ENCODE peak calls at places on chromosomes 1 and 21, in ten cellular contexts. Z is aorta, S is psoas muscle, L is GM06990, Y is heart right ventricle, X is body of pancreas, T is Panc1, I is colonic mucosa, M is mesendoderm, F is GM23248. B is an unnamed sample. For H3K36me3, the result is how much of the 10 kb centered on the place peaks cover.

GRCh38 chr1:36542962-36543515 is 60.3 kb upstream of the CSF3R start:
- DNase-seq in Z (no peak), S (no peak), L (no peak), Y (no peak), X (no peak), T (no peak), I (no peak), M (peak), F (no peak), B (no peak)

GRCh38 chr1:225866061-225866844 is 15.9 kb downstream of the TMEM63A start:
- DNase-seq in Z (no peak), S (peak), L (no peak), Y (no peak), X (no peak), T (no peak), I (no peak), M (no peak), F (peak), B (no peak)

GRCh38 chr21:43938751-43939442 is 73.2 kb upstream of the TRAPPC10 start:
- DNase-seq in Z (peak), S (peak), L (peak), Y (peak), X (peak), T (peak), I (peak), M (peak), F (peak), B (peak)

GRCh38 chr1:43505077-43505780 is 25.5 kb upstream of the PTPRF start:
- DNase-seq in Z (no peak), S (no peak), L (no peak), Y (no peak), X (no peak), T (no peak), I (no peak), M (no peak), F (no peak), B (no peak)

GRCh38 chr1:16178596-16179497 is 23.0 kb upstream of the EPHA2 start:
- DNase-seq in Z (no peak), S (no peak), L (no peak), Y (no peak), X (no peak), T (no peak), I (peak), M (peak), F (no peak), B (no peak)

GRCh38 chr1:162285149-162285561 is 91.5 kb downstream of the SPATA46 start:
- DNase-seq in Z (no peak), S (no peak), L (no peak), Y (peak), X (peak), T (no peak), I (peak), M (peak), F (no peak), B (peak)

GRCh38 chr1:4915159-4915558 is 260.8 kb downstream of the AJAP1 start:
- DNase-seq in Z (no peak), S (no peak), L (no peak), Y (no peak), X (no peak), T (no peak), I (no peak), M (no peak), F (no peak), B (no peak)

GRCh38 chr21:27164208-27165172 is 197.6 kb upstream of the ADAMTS5 start:
- DNase-seq in Z (no peak), S (no peak), L (no peak), Y (no peak), X (no peak), T (no peak), I (no peak), M (no peak), F (no peak), B (no peak)

GRCh38 chr1:204383163-204383904 is 23.6 kb upstream of the PLEKHA6 start:
- DNase-seq in Z (no peak), S (no peak), L (no peak), Y (no peak), X (no peak), T (no peak), I (no peak), M (no peak), F (no peak), B (no peak)

GRCh38 chr21:34204481-34205439 is 131.4 kb downstream of the MRPS6 start:
- DNase-seq in Z (no peak), S (no peak), L (no peak), Y (no peak), X (no peak), T (no peak), I (no peak), M (no peak), F (no peak), B (peak)

GRCh38 chr1:42179275-42179674 is 14.7 kb upstream of the GUCA2A start:
- DNase-seq in Z (no peak), S (no peak), L (no peak), Y (no peak), X (no peak), T (no peak), I (no peak), M (no peak), F (peak), B (no peak)

GRCh38 chr21:35323947-35324346 is 274.8 kb upstream of the RUNX1 start:
- DNase-seq in Z (no peak), S (no peak), L (no peak), Y (no peak), X (no peak), T (no peak), I (peak), M (no peak), F (peak), B (no peak)

GRCh38 chr1:100699744-100700143 is 19.8 kb upstream of the VCAM1 start:
- DNase-seq in Z (no peak), S (no peak), L (no peak), Y (no peak), X (no peak), T (no peak), I (no peak), M (no peak), F (peak), B (no peak)

GRCh38 chr1:154272999-154273563 is 652 bp downstream of the HAX1 start:
- DNase-seq in Z (no peak), S (no peak), L (no peak), Y (no peak), X (no peak), T (no peak), I (no peak), M (no peak), F (peak), B (no peak)

GRCh38 chr1:45713711-45714110 is 25.7 kb downstream of the TMEM69 start:
- DNase-seq in Z (no peak), S (no peak), L (no peak), Y (no peak), X (no peak), T (no peak), I (no peak), M (no peak), F (no peak), B (no peak)

GRCh38 chr1:81600878-81601658 is 199.7 kb upstream of the ADGRL2 start:
- DNase-seq in Z (no peak), S (no peak), L (no peak), Y (no peak), X (no peak), T (no peak), I (no peak), M (peak), F (no peak), B (no peak)

GRCh38 chr1:117821782-117822447 is 107.5 kb downstream of the GDAP2 start:
- DNase-seq in Z (no peak), S (no peak), L (no peak), Y (no peak), X (peak), T (peak), I (no peak), M (peak), F (peak), B (peak)

GRCh38 chr1:23537296-23537993 is 6.4 kb upstream of the E2F2 start:
- DNase-seq in Z (no peak), S (peak), L (no peak), Y (no peak), X (no peak), T (no peak), I (no peak), M (no peak), F (peak), B (no peak)

GRCh38 chr1:184483101-184483813 is 96.4 kb downstream of the C1orf21 start:
- DNase-seq in Z (no peak), S (peak), L (no peak), Y (no peak), X (peak), T (no peak), I (no peak), M (no peak), F (peak), B (peak)

GRCh38 chr21:19123053-19123452 is 719.5 kb upstream of the TMPRSS15 start:
- DNase-seq in Z (no peak), S (no peak), L (no peak), Y (no peak), X (no peak), T (no peak), I (no peak), M (no peak), F (no peak), B (no peak)

GRCh38 chr1:84997667-84998600 is 1.0 kb upstream of the MCOLN2 start:
- DNase-seq in Z (no peak), S (no peak), L (peak), Y (peak), X (no peak), T (no peak), I (peak), M (peak), F (peak), B (peak)

GRCh38 chr1:32538887-32539583 is at the start of gene ZBTB8A:
- DNase-seq in Z (peak), S (peak), L (peak), Y (peak), X (peak), T (peak), I (peak), M (peak), F (peak), B (peak)

GRCh38 chr1:16204634-16205332 is 7.7 kb downstream of the ARHGEF19 start:
- DNase-seq in Z (no peak), S (no peak), L (no peak), Y (no peak), X (peak), T (no peak), I (peak), M (peak), F (peak), B (no peak)

GRCh38 chr1:151968058-151968457 is 25.6 kb downstream of the S100A10 start:
- DNase-seq in Z (no peak), S (no peak), L (no peak), Y (no peak), X (no peak), T (no peak), I (peak), M (peak), F (peak), B (peak)

GRCh38 chr21:37628362-37628761 is 261.8 kb downstream of the DYRK1A start:
- DNase-seq in Z (no peak), S (no peak), L (no peak), Y (no peak), X (no peak), T (no peak), I (no peak), M (no peak), F (no peak), B (no peak)

GRCh38 chr1:24186711-24186992 is 437 bp downstream of the IFNLR1 start:
- DNase-seq in Z (no peak), S (no peak), L (no peak), Y (no peak), X (no peak), T (no peak), I (no peak), M (no peak), F (no peak), B (no peak)

GRCh38 chr1:44033041-44033575 is 1.8 kb upstream of the SLC6A9 start:
- DNase-seq in Z (peak), S (no peak), L (no peak), Y (no peak), X (no peak), T (no peak), I (no peak), M (no peak), F (no peak), B (no peak)

GRCh38 chr1:156664949-156665411 is 12.2 kb downstream of the NES start:
- DNase-seq in Z (peak), S (peak), L (peak), Y (peak), X (no peak), T (no peak), I (peak), M (peak), F (peak), B (no peak)

GRCh38 chr21:43866233-43866632 is 1.2 kb downstream of the AGPAT3 start:
- DNase-seq in Z (peak), S (peak), L (peak), Y (peak), X (peak), T (no peak), I (peak), M (no peak), F (peak), B (peak)

GRCh38 chr1:162822391-162823200 is 32.1 kb downstream of the HSD17B7 start:
- DNase-seq in Z (peak), S (no peak), L (no peak), Y (peak), X (peak), T (no peak), I (no peak), M (peak), F (peak), B (no peak)

GRCh38 chr1:180973360-180973759 is 49.3 kb downstream of the STX6 start:
- DNase-seq in Z (no peak), S (no peak), L (no peak), Y (no peak), X (no peak), T (no peak), I (no peak), M (no peak), F (no peak), B (no peak)

GRCh38 chr1:60621524-60621923 is 460.8 kb upstream of the NFIA start:
- DNase-seq in Z (no peak), S (no peak), L (no peak), Y (peak), X (no peak), T (no peak), I (no peak), M (no peak), F (no peak), B (no peak)

GRCh38 chr1:3481836-3482589 is 27.5 kb downstream of the ARHGEF16 start:
- DNase-seq in Z (no peak), S (no peak), L (no peak), Y (no peak), X (no peak), T (peak), I (no peak), M (peak), F (peak), B (peak)

GRCh38 chr1:92949937-92950817 is 11.1 kb downstream of the DIPK1A start:
- DNase-seq in Z (no peak), S (no peak), L (no peak), Y (no peak), X (no peak), T (no peak), I (no peak), M (peak), F (peak), B (peak)

GRCh38 chr1:26761217-26761616 is 26.5 kb upstream of the PIGV start:
- DNase-seq in Z (no peak), S (no peak), L (no peak), Y (no peak), X (no peak), T (no peak), I (no peak), M (peak), F (no peak), B (no peak)

GRCh38 chr1:26758358-26758757 is 29.4 kb upstream of the PIGV start:
- DNase-seq in Z (no peak), S (no peak), L (no peak), Y (no peak), X (no peak), T (no peak), I (no peak), M (no peak), F (no peak), B (no peak)

GRCh38 chr1:26754086-26754874 is 33.5 kb upstream of the PIGV start:
- DNase-seq in Z (no peak), S (no peak), L (no peak), Y (no peak), X (no peak), T (no peak), I (no peak), M (no peak), F (no peak), B (peak)

DNA sequence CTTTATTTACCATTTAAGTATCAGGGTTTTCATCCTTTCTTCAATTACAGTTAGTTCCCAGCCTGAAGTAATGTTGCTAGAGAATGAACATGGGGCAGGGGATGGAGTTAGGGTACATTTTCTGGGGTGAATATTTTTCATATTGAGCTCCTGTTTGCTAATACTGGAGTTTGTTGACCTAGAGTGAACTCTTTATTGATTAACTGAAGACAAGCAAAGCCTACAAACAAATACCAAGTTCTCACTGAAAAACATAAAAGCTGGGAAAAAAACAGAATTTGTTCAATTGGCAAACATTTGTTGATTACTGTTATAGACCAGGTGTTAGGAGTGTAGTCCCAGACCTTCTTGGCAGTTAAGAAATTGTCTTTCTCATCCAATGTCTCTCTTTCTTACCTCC is 28.2 kb upstream of the PIGV start:
- DNase-seq in Z (no peak), S (no peak), L (no peak), Y (no peak), X (no peak), T (no peak), I (no peak), M (no peak), F (no peak), B (no peak)
- H3K36me3 ChIP-seq in Z (under half), S (under half), L (under half), Y (under half), X (under half), T (under half), I (under half), M (under half), F (under half), B (under half)

GRCh38 chr1:9596419-9597123 is 7.9 kb downstream of the TMEM201 start:
- DNase-seq in Z (peak), S (no peak), L (no peak), Y (no peak), X (no peak), T (no peak), I (no peak), M (no peak), F (peak), B (no peak)
- H3K36me3 ChIP-seq in Z (under half), S (under half), L (under half), Y (under half), X (under half), T (under half), I (under half), M (under half), F (under half), B (under half)

GRCh38 chr1:1092890-1093609 is 18.9 kb upstream of the RNF223 start:
- DNase-seq in Z (no peak), S (no peak), L (no peak), Y (no peak), X (no peak), T (no peak), I (no peak), M (no peak), F (no peak), B (no peak)

GRCh38 chr1:1089731-1090423 is 15.8 kb upstream of the RNF223 start:
- DNase-seq in Z (peak), S (no peak), L (no peak), Y (no peak), X (no peak), T (no peak), I (no peak), M (no peak), F (no peak), B (no peak)

GRCh38 chr1:1090424-1091343 is 16.6 kb upstream of the RNF223 start:
- DNase-seq in Z (peak), S (no peak), L (no peak), Y (no peak), X (no peak), T (no peak), I (no peak), M (no peak), F (no peak), B (no peak)

GRCh38 chr1:1092149-1092855 is 18.2 kb upstream of the RNF223 start:
- DNase-seq in Z (no peak), S (no peak), L (no peak), Y (no peak), X (no peak), T (no peak), I (no peak), M (no peak), F (no peak), B (no peak)

DNA sequence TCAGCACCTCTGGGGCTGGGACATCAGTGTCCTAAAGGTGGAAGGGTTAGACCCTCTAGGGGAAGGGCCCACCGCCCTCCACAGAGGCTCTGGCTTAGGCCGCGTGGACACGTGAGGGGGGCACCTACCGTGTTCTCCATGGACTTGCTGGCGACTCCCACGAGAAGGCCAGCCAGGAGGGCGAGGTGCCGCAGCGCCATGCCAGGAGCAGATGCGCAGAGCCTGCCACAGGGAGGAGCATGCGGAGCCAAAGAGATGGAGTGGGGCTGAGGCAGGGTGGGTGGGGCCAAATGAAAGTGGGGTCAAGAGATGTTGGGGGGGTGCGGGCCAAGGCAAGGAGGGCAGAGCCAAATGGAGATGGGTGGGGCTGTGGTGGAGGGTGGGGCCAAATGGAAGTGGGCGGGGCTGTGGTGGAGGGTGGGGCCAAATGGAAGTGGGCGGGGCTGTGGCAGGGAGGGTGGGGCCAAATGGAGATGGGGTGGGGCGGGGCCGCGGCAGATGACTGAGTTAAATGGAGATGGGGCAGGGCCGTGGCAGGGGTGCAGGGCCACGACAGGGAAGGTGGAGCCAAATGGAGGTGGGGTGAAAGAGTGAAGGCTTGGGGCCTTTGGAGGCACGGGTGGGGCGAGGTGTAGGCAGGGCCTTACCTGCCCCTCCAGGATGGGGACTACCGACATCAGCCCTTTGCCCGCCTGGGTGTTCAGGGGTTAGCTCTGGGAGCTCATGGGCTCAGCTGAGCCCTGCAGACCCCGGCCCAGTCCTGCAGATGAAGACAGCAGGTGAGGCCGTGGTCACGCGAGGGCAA is 17.4 kb upstream of the RNF223 start:
- DNase-seq in Z (no peak), S (no peak), L (no peak), Y (no peak), X (no peak), T (no peak), I (no peak), M (no peak), F (peak), B (no peak)
- H3K36me3 ChIP-seq in Z (under half), S (under half), L (under half), Y (under half), X (under half), T (under half), I (under half), M (under half), F (under half), B (under half)

GRCh38 chr21:46557469-46557868 is 47.4 kb downstream of the S100B start:
- DNase-seq in Z (peak), S (no peak), L (no peak), Y (no peak), X (no peak), T (no peak), I (no peak), M (no peak), F (no peak), B (no peak)
- H3K36me3 ChIP-seq in Z (under half), S (under half), L (under half), Y (under half), X (under half), T (under half), I (under half), M (under half), F (under half), B (under half)

GRCh38 chr1:114756009-114756892 is 1.5 kb downstream of the CSDE1 start:
- DNase-seq in Z (no peak), S (no peak), L (peak), Y (no peak), X (no peak), T (no peak), I (no peak), M (no peak), F (peak), B (no peak)

GRCh38 chr1:114750780-114751179 is 7.0 kb downstream of the CSDE1 start:
- DNase-seq in Z (no peak), S (no peak), L (no peak), Y (no peak), X (no peak), T (no peak), I (no peak), M (no peak), F (no peak), B (no peak)

GRCh38 chr1:114755006-114755936 is 2.5 kb downstream of the CSDE1 start:
- DNase-seq in Z (no peak), S (no peak), L (no peak), Y (no peak), X (no peak), T (no peak), I (no peak), M (no peak), F (peak), B (no peak)

GRCh38 chr1:114749835-114750234 is 7.9 kb downstream of the CSDE1 start:
- DNase-seq in Z (no peak), S (no peak), L (no peak), Y (no peak), X (no peak), T (no peak), I (no peak), M (no peak), F (no peak), B (no peak)

GRCh38 chr1:114753143-114753542 is 4.6 kb downstream of the CSDE1 start:
- DNase-seq in Z (no peak), S (no peak), L (no peak), Y (no peak), X (no peak), T (no peak), I (no peak), M (no peak), F (no peak), B (no peak)
- H3K36me3 ChIP-seq in Z (under half), S (under half), L (under half), Y (under half), X (under half), T (under half), I (under half), M (under half), F (under half), B (under half)

B was measured in mammary epithelial cell.